ENCODE peak calls at places on chromosome 2, in ten cellular contexts. K, J, Q, Z, O, L, F, D, T and M are unnamed samples.

GRCh38 chr2:72138921-72139381 is 8.7 kb downstream of the CYP26B1 start:
- DNase-seq in J (peak), T (no peak), D (no peak), O (no peak), K (peak), F (no peak), Q (no peak), L (no peak), Z (no peak), M (no peak)

GRCh38 chr2:39487398-39488250 is 50.5 kb upstream of the MAP4K3 start:
- DNase-seq in T (no peak), F (no peak), Z (no peak), Q (peak), D (no peak), J (peak), L (no peak), K (peak), O (no peak), M (peak)

GRCh38 chr2:176088048-176088936 is 4.2 kb upstream of the HOXD13 start:
- DNase-seq in K (peak), L (no peak), J (no peak), Q (peak), O (no peak), Z (no peak), F (peak), T (no peak), D (peak), M (peak)

GRCh38 chr2:137199751-137200150 is 434.4 kb downstream of the THSD7B start:
- DNase-seq in F (no peak), Z (no peak), Q (no peak), O (no peak), J (no peak), T (no peak), K (peak), D (no peak), L (no peak), M (no peak)

GRCh38 chr2:231146656-231147055 is 21.8 kb upstream of the HTR2B start:
- DNase-seq in D (no peak), K (peak), F (no peak), O (no peak), L (no peak), J (no peak), Z (no peak), T (no peak), Q (peak), M (no peak)

GRCh38 chr2:154699560-154699901 is 1.0 kb downstream of the KCNJ3 start:
- DNase-seq in T (no peak), L (no peak), O (no peak), F (no peak), Z (no peak), D (no peak), K (no peak), J (no peak), Q (no peak), M (no peak)

GRCh38 chr2:1837458-1837857 is 93.1 kb upstream of the PXDN start:
- DNase-seq in J (no peak), Q (no peak), O (no peak), T (no peak), L (no peak), Z (no peak), D (no peak), F (no peak), K (no peak), M (no peak)

GRCh38 chr2:226002438-226002837 is 602.9 kb downstream of the NYAP2 start:
- DNase-seq in Q (peak), O (no peak), Z (no peak), D (peak), L (peak), T (no peak), K (peak), J (peak), F (peak), M (peak)

GRCh38 chr2:20164734-20165242 is 60.1 kb downstream of the SDC1 start:
- DNase-seq in Q (no peak), O (no peak), F (no peak), J (peak), T (no peak), Z (no peak), L (no peak), D (no peak), K (peak), M (peak)

GRCh38 chr2:80461505-80462197 is 157.1 kb upstream of the LRRTM1 start:
- DNase-seq in O (no peak), D (peak), K (no peak), J (peak), F (no peak), Z (no peak), L (no peak), T (no peak), Q (no peak), M (no peak)

GRCh38 chr2:1318366-1319009 is 94.8 kb upstream of the TPO start:
- DNase-seq in Q (no peak), J (no peak), D (no peak), L (no peak), T (no peak), O (no peak), K (no peak), F (no peak), Z (no peak), M (no peak)

GRCh38 chr2:159982270-159982669 is 80.1 kb downstream of the PLA2R1 start:
- DNase-seq in D (no peak), T (no peak), K (peak), F (peak), Z (no peak), L (peak), O (no peak), Q (peak), J (peak), M (peak)

GRCh38 chr2:12728221-12728777 is 11.6 kb downstream of the TRIB2 start:
- DNase-seq in O (no peak), D (peak), T (peak), Q (no peak), K (no peak), L (no peak), Z (no peak), J (no peak), F (no peak), M (no peak)

GRCh38 chr2:39719317-39719716 is 53.6 kb downstream of the TMEM178A start:
- DNase-seq in Q (no peak), Z (no peak), D (no peak), L (no peak), O (no peak), F (no peak), T (no peak), J (no peak), K (no peak), M (no peak)

GRCh38 chr2:141038341-141038740 is 1092.5 kb downstream of the LRP1B start:
- DNase-seq in F (no peak), K (no peak), T (no peak), Z (no peak), D (no peak), J (no peak), Q (no peak), L (no peak), O (no peak), M (no peak)

GRCh38 chr2:219627105-219628100 is at the start of gene SLC4A3:
- DNase-seq in J (no peak), F (peak), Z (peak), Q (peak), L (no peak), K (peak), T (no peak), O (no peak), D (peak), M (peak)

GRCh38 chr2:152054593-152054992 is 44.3 kb downstream of the CACNB4 start:
- DNase-seq in Z (no peak), F (peak), T (no peak), J (peak), K (peak), L (peak), Q (peak), D (no peak), O (no peak), M (peak)

GRCh38 chr2:70852824-70853223 is 17.2 kb upstream of the CD207 start:
- DNase-seq in F (no peak), O (no peak), T (no peak), K (no peak), Q (no peak), Z (no peak), L (no peak), J (no peak), D (no peak), M (no peak)

GRCh38 chr2:85662899-85663683 is 4.9 kb downstream of the SFTPB start:
- DNase-seq in L (peak), Z (no peak), Q (peak), K (peak), J (peak), D (no peak), O (no peak), T (no peak), F (peak), M (peak)

GRCh38 chr2:20427931-20428526 is 18.8 kb upstream of the RHOB start:
- DNase-seq in Z (no peak), T (no peak), O (no peak), D (no peak), F (no peak), K (no peak), J (no peak), L (no peak), Q (no peak), M (no peak)

GRCh38 chr2:172094319-172095145 is 8.2 kb downstream of the DLX2 start:
- DNase-seq in F (no peak), K (no peak), T (no peak), J (no peak), Q (peak), D (no peak), O (no peak), Z (no peak), L (no peak), M (no peak)

GRCh38 chr2:239477606-239478005 is 76.8 kb upstream of the HDAC4 start:
- DNase-seq in L (no peak), D (no peak), O (no peak), Q (no peak), Z (no peak), K (no peak), T (no peak), J (no peak), F (no peak), M (no peak)

GRCh38 chr2:102891261-102891660 is 129.4 kb downstream of the TMEM182 start:
- DNase-seq in J (peak), Z (no peak), O (no peak), K (peak), Q (no peak), T (no peak), F (no peak), D (no peak), L (peak), M (no peak)

GRCh38 chr2:218839893-218840292 is 8.3 kb upstream of the PRKAG3 start:
- DNase-seq in D (no peak), K (no peak), O (no peak), F (no peak), Z (no peak), L (no peak), Q (no peak), J (no peak), T (no peak), M (no peak)

GRCh38 chr2:159185401-159186130 is 100.9 kb downstream of the WDSUB1 start:
- DNase-seq in O (no peak), K (peak), T (no peak), F (peak), Q (peak), Z (no peak), J (peak), L (no peak), D (peak), M (peak)

GRCh38 chr2:10947005-10947440 is 35.3 kb downstream of the KCNF1 start:
- DNase-seq in J (peak), L (no peak), F (peak), Z (no peak), T (no peak), Q (peak), K (peak), O (no peak), D (no peak), M (peak)

GRCh38 chr2:68415521-68415920 is 50.4 kb downstream of the PLEK start:
- DNase-seq in Z (no peak), T (no peak), O (no peak), F (no peak), J (no peak), K (no peak), D (no peak), Q (no peak), L (no peak), M (no peak)

GRCh38 chr2:160927335-160927734 is 232.9 kb upstream of the TANK start:
- DNase-seq in Z (no peak), O (no peak), Q (no peak), J (no peak), L (no peak), K (no peak), F (no peak), T (no peak), D (no peak), M (no peak)

GRCh38 chr2:42843131-42843530 is 50.7 kb upstream of the HAAO start:
- DNase-seq in Z (no peak), L (no peak), D (no peak), O (no peak), F (no peak), T (no peak), K (no peak), J (no peak), Q (no peak), M (no peak)

GRCh38 chr2:56184500-56184996 is 758 bp downstream of the CCDC85A start:
- DNase-seq in F (no peak), D (peak), Q (peak), L (no peak), J (peak), K (no peak), T (peak), Z (peak), O (no peak), M (no peak)

GRCh38 chr2:151640087-151640486 is 94.2 kb downstream of the NEB start:
- DNase-seq in J (no peak), F (no peak), Z (no peak), Q (no peak), T (no peak), D (no peak), L (no peak), O (no peak), K (no peak), M (no peak)

GRCh38 chr2:72937356-72937669 is 20.0 kb downstream of the EMX1 start:
- DNase-seq in L (no peak), K (peak), O (no peak), D (no peak), Q (no peak), J (no peak), T (no peak), Z (no peak), F (no peak), M (no peak)

GRCh38 chr2:19078709-19079108 is 279.7 kb downstream of the OSR1 start:
- DNase-seq in F (no peak), J (no peak), Q (no peak), T (no peak), O (no peak), L (no peak), D (no peak), K (no peak), Z (no peak), M (no peak)

GRCh38 chr2:67840460-67841068 is 222.2 kb downstream of the C1D start:
- DNase-seq in T (no peak), Q (peak), L (peak), K (peak), O (no peak), D (peak), F (peak), Z (peak), J (peak), M (peak)

GRCh38 chr2:73232471-73233153 is 427 bp downstream of the PRADC1 start:
- DNase-seq in O (peak), T (peak), Q (peak), F (no peak), L (no peak), Z (no peak), D (peak), K (no peak), J (no peak), M (no peak)

GRCh38 chr2:121294881-121295840 is 10.2 kb upstream of the TFCP2L1 start:
- DNase-seq in O (no peak), D (no peak), F (no peak), L (no peak), J (no peak), Z (no peak), K (no peak), Q (no peak), T (no peak), M (no peak)

GRCh38 chr2:128611421-128612320 is 293.0 kb upstream of the HS6ST1 start:
- DNase-seq in Z (no peak), L (no peak), T (no peak), Q (no peak), D (no peak), O (no peak), F (no peak), K (no peak), J (no peak), M (no peak)

GRCh38 chr2:6975988-6976387 is 58.8 kb downstream of the RNF144A start:
- DNase-seq in O (no peak), K (no peak), F (peak), Z (no peak), L (no peak), Q (no peak), D (no peak), J (peak), T (no peak), M (no peak)